ENCODE peak calls at places on chromosome 6, in six cellular contexts. One of them, this sample, is unnamed.

GRCh38 chr6:167491403-167492095 is 166.7 kb downstream of the TTLL2 start:
- DNase-seq in stomach: no peak
- DNase-seq in OCI-LY7: no peak
- DNase-seq in left lung: no peak
- DNase-seq in IMR-90: no peak
- DNase-seq in psoas muscle: no peak
- DNase-seq in this sample: no peak

GRCh38 chr6:39322306-39322850 is at the start of gene KCNK16:
- DNase-seq in stomach: no peak
- DNase-seq in OCI-LY7: no peak
- DNase-seq in left lung: no peak
- DNase-seq in IMR-90: no peak
- DNase-seq in psoas muscle: no peak
- DNase-seq in this sample: no peak

GRCh38 chr6:5657684-5658429 is 348.9 kb downstream of the NRN1 start:
- DNase-seq in stomach: no peak
- DNase-seq in OCI-LY7: no peak
- DNase-seq in left lung: no peak
- DNase-seq in IMR-90: peak
- DNase-seq in psoas muscle: no peak
- DNase-seq in this sample: no peak

GRCh38 chr6:10383312-10384063 is 31.4 kb downstream of the TFAP2A start:
- DNase-seq in stomach: no peak
- DNase-seq in OCI-LY7: no peak
- DNase-seq in left lung: no peak
- DNase-seq in IMR-90: no peak
- DNase-seq in psoas muscle: peak
- DNase-seq in this sample: no peak

GRCh38 chr6:53294095-53294494 is 54.7 kb downstream of the ELOVL5 start:
- DNase-seq in stomach: no peak
- DNase-seq in OCI-LY7: peak
- DNase-seq in left lung: no peak
- DNase-seq in IMR-90: no peak
- DNase-seq in psoas muscle: no peak
- DNase-seq in this sample: peak

GRCh38 chr6:29809249-29809648 is 18.4 kb upstream of the HLA-G start:
- DNase-seq in stomach: no peak
- DNase-seq in OCI-LY7: no peak
- DNase-seq in left lung: no peak
- DNase-seq in IMR-90: no peak
- DNase-seq in psoas muscle: no peak
- DNase-seq in this sample: no peak

GRCh38 chr6:128508588-128509296 is 11.7 kb downstream of the PTPRK start:
- DNase-seq in stomach: no peak
- DNase-seq in OCI-LY7: no peak
- DNase-seq in left lung: no peak
- DNase-seq in IMR-90: peak
- DNase-seq in psoas muscle: no peak
- DNase-seq in this sample: peak

GRCh38 chr6:8387942-8388437 is 47.4 kb downstream of the SLC35B3 start:
- DNase-seq in stomach: no peak
- DNase-seq in OCI-LY7: no peak
- DNase-seq in left lung: no peak
- DNase-seq in IMR-90: no peak
- DNase-seq in psoas muscle: no peak
- DNase-seq in this sample: no peak

GRCh38 chr6:80608881-80609280 is 502.4 kb downstream of the BCKDHB start:
- DNase-seq in stomach: no peak
- DNase-seq in OCI-LY7: no peak
- DNase-seq in left lung: no peak
- DNase-seq in IMR-90: peak
- DNase-seq in psoas muscle: no peak
- DNase-seq in this sample: peak

GRCh38 chr6:167697316-167697715 is 129.4 kb upstream of the AFDN start:
- DNase-seq in stomach: no peak
- DNase-seq in OCI-LY7: no peak
- DNase-seq in left lung: peak
- DNase-seq in IMR-90: no peak
- DNase-seq in psoas muscle: no peak
- DNase-seq in this sample: peak

GRCh38 chr6:33168202-33168601 is 24.1 kb downstream of the COL11A2 start:
- DNase-seq in stomach: no peak
- DNase-seq in OCI-LY7: no peak
- DNase-seq in left lung: no peak
- DNase-seq in IMR-90: no peak
- DNase-seq in psoas muscle: no peak
- DNase-seq in this sample: no peak

GRCh38 chr6:2793491-2794151 is 28.4 kb downstream of the WRNIP1 start:
- DNase-seq in stomach: peak
- DNase-seq in OCI-LY7: no peak
- DNase-seq in left lung: no peak
- DNase-seq in IMR-90: no peak
- DNase-seq in psoas muscle: no peak
- DNase-seq in this sample: no peak

GRCh38 chr6:24960991-24961475 is 25.3 kb upstream of the RIPOR2 start:
- DNase-seq in stomach: peak
- DNase-seq in OCI-LY7: no peak
- DNase-seq in left lung: no peak
- DNase-seq in IMR-90: no peak
- DNase-seq in psoas muscle: no peak
- DNase-seq in this sample: no peak

GRCh38 chr6:150651808-150652473 is 52.3 kb downstream of the PLEKHG1 start:
- DNase-seq in stomach: no peak
- DNase-seq in OCI-LY7: no peak
- DNase-seq in left lung: no peak
- DNase-seq in IMR-90: no peak
- DNase-seq in psoas muscle: no peak
- DNase-seq in this sample: no peak

GRCh38 chr6:11198663-11199603 is 33.5 kb downstream of the NEDD9 start:
- DNase-seq in stomach: no peak
- DNase-seq in OCI-LY7: no peak
- DNase-seq in left lung: no peak
- DNase-seq in IMR-90: no peak
- DNase-seq in psoas muscle: no peak
- DNase-seq in this sample: no peak

GRCh38 chr6:109770779-109771178 is 79.7 kb downstream of the FIG4 start:
- DNase-seq in stomach: no peak
- DNase-seq in OCI-LY7: peak
- DNase-seq in left lung: no peak
- DNase-seq in IMR-90: no peak
- DNase-seq in psoas muscle: no peak
- DNase-seq in this sample: no peak

GRCh38 chr6:90127589-90127988 is 169.1 kb downstream of the BACH2 start:
- DNase-seq in stomach: no peak
- DNase-seq in OCI-LY7: no peak
- DNase-seq in left lung: no peak
- DNase-seq in IMR-90: no peak
- DNase-seq in psoas muscle: no peak
- DNase-seq in this sample: no peak

GRCh38 chr6:72084992-72085569 is 198.7 kb downstream of the RIMS1 start:
- DNase-seq in stomach: no peak
- DNase-seq in OCI-LY7: peak
- DNase-seq in left lung: no peak
- DNase-seq in IMR-90: peak
- DNase-seq in psoas muscle: no peak
- DNase-seq in this sample: peak

GRCh38 chr6:142845143-142845571 is 99.8 kb downstream of the HIVEP2 start:
- DNase-seq in stomach: no peak
- DNase-seq in OCI-LY7: no peak
- DNase-seq in left lung: no peak
- DNase-seq in IMR-90: no peak
- DNase-seq in psoas muscle: no peak
- DNase-seq in this sample: no peak

GRCh38 chr6:170050591-170051041 is 240.3 kb downstream of the DLL1 start:
- DNase-seq in stomach: peak
- DNase-seq in OCI-LY7: no peak
- DNase-seq in left lung: no peak
- DNase-seq in IMR-90: no peak
- DNase-seq in psoas muscle: no peak
- DNase-seq in this sample: no peak

GRCh38 chr6:47822856-47823554 is 41.2 kb downstream of the OPN5 start:
- DNase-seq in stomach: no peak
- DNase-seq in OCI-LY7: no peak
- DNase-seq in left lung: no peak
- DNase-seq in IMR-90: no peak
- DNase-seq in psoas muscle: no peak
- DNase-seq in this sample: no peak

GRCh38 chr6:79946242-79946641 is 1.1 kb downstream of the ELOVL4 start:
- DNase-seq in stomach: no peak
- DNase-seq in OCI-LY7: peak
- DNase-seq in left lung: no peak
- DNase-seq in IMR-90: peak
- DNase-seq in psoas muscle: no peak
- DNase-seq in this sample: peak

GRCh38 chr6:139920027-139920851 is 545.8 kb upstream of the CITED2 start:
- DNase-seq in stomach: no peak
- DNase-seq in OCI-LY7: no peak
- DNase-seq in left lung: no peak
- DNase-seq in IMR-90: no peak
- DNase-seq in psoas muscle: no peak
- DNase-seq in this sample: peak

GRCh38 chr6:111521497-111522275 is 38.7 kb upstream of the REV3L start:
- DNase-seq in stomach: no peak
- DNase-seq in OCI-LY7: no peak
- DNase-seq in left lung: no peak
- DNase-seq in IMR-90: peak
- DNase-seq in psoas muscle: no peak
- DNase-seq in this sample: no peak

GRCh38 chr6:131678401-131678800 is 22.8 kb downstream of the OR2A4 start:
- DNase-seq in stomach: no peak
- DNase-seq in OCI-LY7: no peak
- DNase-seq in left lung: no peak
- DNase-seq in IMR-90: no peak
- DNase-seq in psoas muscle: no peak
- DNase-seq in this sample: no peak

GRCh38 chr6:56595490-56596122 is 47.1 kb downstream of the DST start:
- DNase-seq in stomach: peak
- DNase-seq in OCI-LY7: peak
- DNase-seq in left lung: no peak
- DNase-seq in IMR-90: peak
- DNase-seq in psoas muscle: no peak
- DNase-seq in this sample: peak

GRCh38 chr6:169981969-169982368 is 230.5 kb downstream of the ERMARD start:
- DNase-seq in stomach: no peak
- DNase-seq in OCI-LY7: no peak
- DNase-seq in left lung: no peak
- DNase-seq in IMR-90: no peak
- DNase-seq in psoas muscle: no peak
- DNase-seq in this sample: no peak

GRCh38 chr6:131510094-131510493 is 62.9 kb upstream of the ARG1 start:
- DNase-seq in stomach: no peak
- DNase-seq in OCI-LY7: peak
- DNase-seq in left lung: no peak
- DNase-seq in IMR-90: no peak
- DNase-seq in psoas muscle: no peak
- DNase-seq in this sample: no peak

GRCh38 chr6:56838965-56839364 is 115.9 kb upstream of the BEND6 start:
- DNase-seq in stomach: no peak
- DNase-seq in OCI-LY7: no peak
- DNase-seq in left lung: no peak
- DNase-seq in IMR-90: no peak
- DNase-seq in psoas muscle: no peak
- DNase-seq in this sample: no peak

GRCh38 chr6:7998103-7998725 is 66.0 kb downstream of the BLOC1S5 start:
- DNase-seq in stomach: no peak
- DNase-seq in OCI-LY7: no peak
- DNase-seq in left lung: no peak
- DNase-seq in IMR-90: peak
- DNase-seq in psoas muscle: no peak
- DNase-seq in this sample: peak

GRCh38 chr6:68634503-68635411 is at the start of gene ADGRB3:
- DNase-seq in stomach: peak
- DNase-seq in OCI-LY7: no peak
- DNase-seq in left lung: peak
- DNase-seq in IMR-90: peak
- DNase-seq in psoas muscle: peak
- DNase-seq in this sample: peak

GRCh38 chr6:136784910-136785746 is 7.1 kb downstream of the MAP3K5 start:
- DNase-seq in stomach: peak
- DNase-seq in OCI-LY7: peak
- DNase-seq in left lung: peak
- DNase-seq in IMR-90: no peak
- DNase-seq in psoas muscle: peak
- DNase-seq in this sample: peak

GRCh38 chr6:72418495-72418894 is 203.4 kb upstream of the KCNQ5 start:
- DNase-seq in stomach: no peak
- DNase-seq in OCI-LY7: no peak
- DNase-seq in left lung: no peak
- DNase-seq in IMR-90: peak
- DNase-seq in psoas muscle: no peak
- DNase-seq in this sample: peak

DNA sequence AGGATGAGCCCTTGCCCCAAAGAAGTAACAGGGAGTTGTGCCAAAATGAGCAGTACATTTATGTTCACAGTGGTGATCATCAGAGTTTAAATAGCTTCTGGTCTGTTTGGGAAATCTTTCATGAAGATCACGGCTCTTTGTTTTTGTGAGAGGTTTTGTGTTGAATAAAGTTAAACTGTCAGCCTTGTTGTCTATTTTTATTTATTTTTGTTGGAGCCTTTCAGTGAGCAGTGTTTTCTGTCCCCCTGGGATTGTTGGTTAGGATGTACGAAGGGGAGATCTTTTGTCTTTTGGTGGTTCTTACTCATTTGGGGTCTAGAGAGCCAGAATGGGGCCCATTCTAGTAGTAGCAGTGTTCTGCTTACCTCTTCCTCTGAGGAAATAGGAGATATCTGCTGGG is 157.2 kb downstream of the JARID2 start:
- DNase-seq in stomach: no peak
- DNase-seq in OCI-LY7: no peak
- DNase-seq in left lung: no peak
- DNase-seq in IMR-90: no peak
- DNase-seq in psoas muscle: no peak
- DNase-seq in this sample: no peak
- H3K4me3 ChIP-seq in stomach: no peak
- H3K4me3 ChIP-seq in OCI-LY7: no peak
- H3K4me3 ChIP-seq in left lung: no peak
- H3K4me3 ChIP-seq in IMR-90: no peak
- H3K4me3 ChIP-seq in psoas muscle: peak
- H3K4me3 ChIP-seq in this sample: no peak

GRCh38 chr6:119116712-119117281 is 38.3 kb upstream of the FAM184A start:
- DNase-seq in stomach: no peak
- DNase-seq in OCI-LY7: no peak
- DNase-seq in left lung: no peak
- DNase-seq in IMR-90: no peak
- DNase-seq in psoas muscle: no peak
- DNase-seq in this sample: no peak
- TF ChIP-seq CTCF in stomach: no peak
- TF ChIP-seq CTCF in OCI-LY7: peak
- TF ChIP-seq CTCF in left lung: no peak
- TF ChIP-seq CTCF in IMR-90: no peak
- TF ChIP-seq CTCF in psoas muscle: no peak
- TF ChIP-seq CTCF in this sample: peak

GRCh38 chr6:46014511-46015118 is 1.0 kb downstream of the CLIC5 start:
- DNase-seq in stomach: no peak
- DNase-seq in OCI-LY7: no peak
- DNase-seq in left lung: peak
- DNase-seq in IMR-90: no peak
- DNase-seq in psoas muscle: peak
- DNase-seq in this sample: no peak
- H3K4me3 ChIP-seq in stomach: peak
- H3K4me3 ChIP-seq in OCI-LY7: no peak
- H3K4me3 ChIP-seq in left lung: peak
- H3K4me3 ChIP-seq in IMR-90: no peak
- H3K4me3 ChIP-seq in psoas muscle: peak
- H3K4me3 ChIP-seq in this sample: no peak

GRCh38 chr6:23349521-23350147 is 776.4 kb upstream of the NRSN1 start:
- DNase-seq in stomach: no peak
- DNase-seq in OCI-LY7: no peak
- DNase-seq in left lung: no peak
- DNase-seq in IMR-90: peak
- DNase-seq in psoas muscle: no peak
- DNase-seq in this sample: peak
- TF ChIP-seq CTCF in stomach: no peak
- TF ChIP-seq CTCF in OCI-LY7: no peak
- TF ChIP-seq CTCF in left lung: no peak
- TF ChIP-seq CTCF in IMR-90: no peak
- TF ChIP-seq CTCF in psoas muscle: no peak
- TF ChIP-seq CTCF in this sample: no peak

This sample was measured in fibroblast of pulmonary artery.